ENCODE peak calls at places on chromosomes 12 and 14, in four cellular contexts. I is A172; D is astrocyte; M is activated naive CD4-positive, alpha-beta T cell treated with Interleukin-2 at 50 U/mL for 16 hours. H is an unnamed sample.

GRCh38 chr14:63493246-63493645 is 49.9 kb downstream of the PPP2R5E start:
- DNase-seq in I (no peak), D (peak), M (no peak), H (no peak)

GRCh38 chr14:77203611-77204456 is 22.2 kb downstream of the TMEM63C start:
- DNase-seq in I (no peak), D (no peak), M (no peak), H (no peak)

GRCh38 chr12:104674083-104674482 is 217.3 kb downstream of the CHST11 start:
- DNase-seq in I (no peak), D (no peak), M (no peak), H (no peak)

GRCh38 chr14:58637040-58637390 is 747 bp upstream of the DACT1 start:
- DNase-seq in I (peak), D (peak), M (peak), H (peak)

GRCh38 chr12:85866929-85867776 is 6.9 kb upstream of the NTS start:
- DNase-seq in I (peak), D (peak), M (no peak), H (peak)

GRCh38 chr12:65602579-65603295 is 221.5 kb upstream of the HMGA2 start:
- DNase-seq in I (peak), D (peak), M (no peak), H (peak)

GRCh38 chr14:51616724-51617409 is 34.8 kb upstream of the FRMD6 start:
- DNase-seq in I (peak), D (peak), M (no peak), H (peak)

GRCh38 chr14:100891501-100892445 is 11.7 kb downstream of the RTL1 start:
- DNase-seq in I (no peak), D (no peak), M (no peak), H (no peak)

GRCh38 chr12:89129471-89129870 is 222.8 kb downstream of the DUSP6 start:
- DNase-seq in I (no peak), D (no peak), M (no peak), H (no peak)

GRCh38 chr14:105899071-105899641 is 372.8 kb downstream of the TMEM121 start:
- DNase-seq in I (no peak), D (no peak), M (no peak), H (no peak)

GRCh38 chr14:68395585-68395984 is 397.3 kb downstream of the ZFP36L1 start:
- DNase-seq in I (no peak), D (peak), M (no peak), H (no peak)

GRCh38 chr12:91778091-91778819 is 367.4 kb downstream of the BTG1 start:
- DNase-seq in I (peak), D (peak), M (no peak), H (no peak)

GRCh38 chr14:22544406-22544805 is 44.6 kb downstream of the DAD1 start:
- DNase-seq in I (no peak), D (no peak), M (no peak), H (no peak)

GRCh38 chr14:103259801-103260628 is 74.0 kb upstream of the EIF5 start:
- DNase-seq in I (no peak), D (no peak), M (no peak), H (no peak)

GRCh38 chr14:100327128-100327527 is 4.0 kb downstream of the SLC25A47 start:
- DNase-seq in I (no peak), D (no peak), M (no peak), H (no peak)

GRCh38 chr14:30283822-30284446 is 275.0 kb upstream of the G2E3 start:
- DNase-seq in I (peak), D (peak), M (no peak), H (peak)

GRCh38 chr14:98622208-98623051 is 649.6 kb downstream of the BCL11B start:
- DNase-seq in I (peak), D (peak), M (no peak), H (no peak)

GRCh38 chr14:103136388-103137271 is 13.4 kb downstream of the TNFAIP2 start:
- DNase-seq in I (peak), D (peak), M (no peak), H (peak)

GRCh38 chr14:89283327-89284060 is 133.5 kb downstream of the FOXN3 start:
- DNase-seq in I (no peak), D (no peak), M (peak), H (no peak)

GRCh38 chr14:64522591-64523355 is 17.8 kb upstream of the HSPA2 start:
- DNase-seq in I (no peak), D (no peak), M (no peak), H (no peak)

GRCh38 chr12:4505381-4505986 is 33.2 kb upstream of the RAD51AP1 start:
- DNase-seq in I (peak), D (peak), M (no peak), H (peak)

GRCh38 chr12:113647048-113647447 is 175.4 kb upstream of the LHX5 start:
- DNase-seq in I (no peak), D (no peak), M (no peak), H (no peak)

GRCh38 chr12:63905523-63905922 is 61.0 kb downstream of the SRGAP1 start:
- DNase-seq in I (peak), D (no peak), M (no peak), H (peak)

GRCh38 chr14:82385043-82385442 is 851.4 kb upstream of the SEL1L start:
- DNase-seq in I (no peak), D (no peak), M (no peak), H (no peak)

GRCh38 chr12:41967668-41968649 is 176.7 kb downstream of the GXYLT1 start:
- DNase-seq in I (peak), D (peak), M (no peak), H (peak)

GRCh38 chr14:72186461-72187035 is 254.3 kb downstream of the RGS6 start:
- DNase-seq in I (no peak), D (no peak), M (no peak), H (no peak)

GRCh38 chr12:86256169-86256568 is at the start of gene MGAT4C:
- DNase-seq in I (no peak), D (no peak), M (no peak), H (no peak)

GRCh38 chr12:34291426-34291901 is 269.2 kb downstream of the ALG10 start:
- DNase-seq in I (no peak), D (no peak), M (no peak), H (no peak)

GRCh38 chr14:77053046-77053841 is 24.7 kb upstream of the IRF2BPL start:
- DNase-seq in I (no peak), D (peak), M (peak), H (no peak)

GRCh38 chr14:61472025-61472672 is 150.8 kb downstream of the PRKCH start:
- DNase-seq in I (peak), D (peak), M (no peak), H (peak)